ENCODE peak calls at places on chromosome 3, in six cellular contexts. Z, L, S, G, J and C are unnamed samples.

GRCh38 chr3:119148493-119149180 is 2.7 kb downstream of the TEX55 start:
- DNase-seq in Z (peak; percentile 54), L (no peak), S (peak; percentile 58), G (no peak), J (no peak), C (no peak)

GRCh38 chr3:143712522-143712921 is 135.7 kb downstream of the SLC9A9 start:
- DNase-seq in Z (no peak), L (no peak), S (no peak), G (no peak), J (no peak), C (no peak)

GRCh38 chr3:4494807-4495200 is 1.7 kb downstream of the ITPR1 start:
- DNase-seq in Z (no peak), L (no peak), S (no peak), G (no peak), J (no peak), C (no peak)

GRCh38 chr3:176521531-176522175 is 675.6 kb downstream of the TBL1XR1 start:
- DNase-seq in Z (peak; percentile 89), L (no peak), S (peak; percentile 80), G (no peak), J (no peak), C (peak; percentile 8)

GRCh38 chr3:125051715-125052581 is 3.8 kb downstream of the HEG1 start:
- DNase-seq in Z (peak; percentile 77), L (peak; percentile 76), S (peak; percentile 88), G (peak; percentile 68), J (peak; percentile 63), C (peak; percentile 61)

GRCh38 chr3:149541091-149541491 is 66.6 kb downstream of the TM4SF4 start:
- DNase-seq in Z (peak; percentile 55), L (no peak), S (peak; percentile 58), G (no peak), J (no peak), C (peak; percentile 18)

GRCh38 chr3:64214002-64214696 is 11.1 kb downstream of the PRICKLE2 start:
- DNase-seq in Z (peak; percentile 88), L (no peak), S (peak; percentile 75), G (peak; percentile 28), J (no peak), C (no peak)

GRCh38 chr3:36405193-36405592 is 24.9 kb downstream of the STAC start:
- DNase-seq in Z (no peak), L (no peak), S (peak; percentile 5), G (no peak), J (no peak), C (no peak)